ENCODE peak calls at places on chromosome 1, in eight cellular contexts. One of them, this sample, is unnamed.

GRCh38 chr1:235068155-235069121 is 60.2 kb downstream of the TOMM20 start:
- DNase-seq in right atrium auricular region: no peak
- DNase-seq in CD8-positive, alpha-beta T cell: no peak
- DNase-seq in endodermal cell: no peak
- DNase-seq in naive thymus-derived CD4-positive, alpha-beta T cell: no peak
- DNase-seq in adrenal gland: no peak
- DNase-seq in lung: peak; percentile 59
- DNase-seq in PC-3: peak; percentile 87
- DNase-seq in this sample: no peak

GRCh38 chr1:197199923-197200467 is 53.5 kb upstream of the ASPM start:
- DNase-seq in lung: no peak
- DNase-seq in endodermal cell: no peak
- DNase-seq in adrenal gland: no peak
- DNase-seq in right atrium auricular region: no peak
- DNase-seq in CD8-positive, alpha-beta T cell: no peak
- DNase-seq in PC-3: no peak
- DNase-seq in naive thymus-derived CD4-positive, alpha-beta T cell: peak; percentile 17
- DNase-seq in this sample: no peak

GRCh38 chr1:162538815-162539431 is 22.6 kb upstream of the UAP1 start:
- DNase-seq in right atrium auricular region: no peak
- DNase-seq in adrenal gland: no peak
- DNase-seq in naive thymus-derived CD4-positive, alpha-beta T cell: no peak
- DNase-seq in CD8-positive, alpha-beta T cell: no peak
- DNase-seq in lung: no peak
- DNase-seq in endodermal cell: no peak
- DNase-seq in PC-3: peak; percentile 95
- DNase-seq in this sample: no peak

GRCh38 chr1:80217377-80217986 is 1211.0 kb upstream of the ADGRL4 start:
- DNase-seq in PC-3: peak; percentile 73
- DNase-seq in adrenal gland: peak; percentile 66
- DNase-seq in naive thymus-derived CD4-positive, alpha-beta T cell: no peak
- DNase-seq in right atrium auricular region: no peak
- DNase-seq in lung: no peak
- DNase-seq in CD8-positive, alpha-beta T cell: no peak
- DNase-seq in endodermal cell: peak; percentile 44
- DNase-seq in this sample: peak; percentile 11

GRCh38 chr1:99751877-99752504 is 14.4 kb downstream of the FRRS1 start:
- DNase-seq in CD8-positive, alpha-beta T cell: no peak
- DNase-seq in lung: no peak
- DNase-seq in adrenal gland: no peak
- DNase-seq in naive thymus-derived CD4-positive, alpha-beta T cell: no peak
- DNase-seq in PC-3: no peak
- DNase-seq in right atrium auricular region: no peak
- DNase-seq in endodermal cell: no peak
- DNase-seq in this sample: no peak

GRCh38 chr1:170776777-170777176 is 112.8 kb downstream of the PRRX1 start:
- DNase-seq in lung: no peak
- DNase-seq in naive thymus-derived CD4-positive, alpha-beta T cell: no peak
- DNase-seq in PC-3: no peak
- DNase-seq in right atrium auricular region: no peak
- DNase-seq in CD8-positive, alpha-beta T cell: no peak
- DNase-seq in endodermal cell: no peak
- DNase-seq in adrenal gland: no peak
- DNase-seq in this sample: no peak

GRCh38 chr1:53135735-53136114 is 6.7 kb downstream of the SLC1A7 start:
- DNase-seq in right atrium auricular region: no peak
- DNase-seq in CD8-positive, alpha-beta T cell: no peak
- DNase-seq in lung: no peak
- DNase-seq in PC-3: peak; percentile 28
- DNase-seq in endodermal cell: no peak
- DNase-seq in naive thymus-derived CD4-positive, alpha-beta T cell: no peak
- DNase-seq in adrenal gland: peak; percentile 14
- DNase-seq in this sample: no peak

GRCh38 chr1:81606656-81607055 is 194.1 kb upstream of the ADGRL2 start:
- DNase-seq in adrenal gland: no peak
- DNase-seq in endodermal cell: no peak
- DNase-seq in right atrium auricular region: no peak
- DNase-seq in lung: no peak
- DNase-seq in PC-3: no peak
- DNase-seq in naive thymus-derived CD4-positive, alpha-beta T cell: no peak
- DNase-seq in CD8-positive, alpha-beta T cell: no peak
- DNase-seq in this sample: no peak

GRCh38 chr1:67948155-67949075 is 102.0 kb downstream of the DIRAS3 start:
- DNase-seq in PC-3: peak; percentile 13
- DNase-seq in adrenal gland: no peak
- DNase-seq in right atrium auricular region: no peak
- DNase-seq in naive thymus-derived CD4-positive, alpha-beta T cell: no peak
- DNase-seq in CD8-positive, alpha-beta T cell: no peak
- DNase-seq in lung: no peak
- DNase-seq in endodermal cell: no peak
- DNase-seq in this sample: no peak

GRCh38 chr1:58928514-58928913 is 144.7 kb upstream of the JUN start:
- DNase-seq in endodermal cell: peak; percentile 15
- DNase-seq in CD8-positive, alpha-beta T cell: no peak
- DNase-seq in right atrium auricular region: peak; percentile 30
- DNase-seq in adrenal gland: no peak
- DNase-seq in naive thymus-derived CD4-positive, alpha-beta T cell: no peak
- DNase-seq in PC-3: no peak
- DNase-seq in lung: no peak
- DNase-seq in this sample: no peak

GRCh38 chr1:209670441-209671082 is 4.7 kb upstream of the G0S2 start:
- DNase-seq in adrenal gland: no peak
- DNase-seq in endodermal cell: no peak
- DNase-seq in naive thymus-derived CD4-positive, alpha-beta T cell: no peak
- DNase-seq in CD8-positive, alpha-beta T cell: no peak
- DNase-seq in right atrium auricular region: no peak
- DNase-seq in PC-3: peak; percentile 94
- DNase-seq in lung: no peak
- DNase-seq in this sample: no peak

GRCh38 chr1:206608108-206608698 is 4.1 kb downstream of the EIF2D start:
- DNase-seq in PC-3: peak; percentile 68
- DNase-seq in lung: no peak
- DNase-seq in endodermal cell: peak; percentile 79
- DNase-seq in right atrium auricular region: no peak
- DNase-seq in naive thymus-derived CD4-positive, alpha-beta T cell: peak; percentile 56
- DNase-seq in adrenal gland: no peak
- DNase-seq in CD8-positive, alpha-beta T cell: peak; percentile 42
- DNase-seq in this sample: no peak

GRCh38 chr1:46513536-46513935 is 23.9 kb downstream of the DMBX1 start:
- DNase-seq in CD8-positive, alpha-beta T cell: no peak
- DNase-seq in PC-3: no peak
- DNase-seq in naive thymus-derived CD4-positive, alpha-beta T cell: no peak
- DNase-seq in adrenal gland: no peak
- DNase-seq in endodermal cell: no peak
- DNase-seq in right atrium auricular region: no peak
- DNase-seq in lung: no peak
- DNase-seq in this sample: no peak

GRCh38 chr1:42436794-42437458 is 18.9 kb downstream of the ZMYND12 start:
- DNase-seq in lung: no peak
- DNase-seq in right atrium auricular region: no peak
- DNase-seq in endodermal cell: no peak
- DNase-seq in adrenal gland: no peak
- DNase-seq in CD8-positive, alpha-beta T cell: no peak
- DNase-seq in naive thymus-derived CD4-positive, alpha-beta T cell: no peak
- DNase-seq in PC-3: no peak
- DNase-seq in this sample: no peak

GRCh38 chr1:147492207-147492606 is 49.1 kb upstream of the BCL9 start:
- DNase-seq in endodermal cell: no peak
- DNase-seq in lung: no peak
- DNase-seq in naive thymus-derived CD4-positive, alpha-beta T cell: no peak
- DNase-seq in CD8-positive, alpha-beta T cell: no peak
- DNase-seq in PC-3: peak; percentile 42
- DNase-seq in right atrium auricular region: no peak
- DNase-seq in adrenal gland: no peak
- DNase-seq in this sample: no peak

GRCh38 chr1:234546890-234547788 is 62.8 kb downstream of the IRF2BP2 start:
- DNase-seq in endodermal cell: no peak
- DNase-seq in CD8-positive, alpha-beta T cell: no peak
- DNase-seq in right atrium auricular region: no peak
- DNase-seq in adrenal gland: no peak
- DNase-seq in naive thymus-derived CD4-positive, alpha-beta T cell: no peak
- DNase-seq in lung: no peak
- DNase-seq in PC-3: no peak
- DNase-seq in this sample: no peak

GRCh38 chr1:187396226-187396625 is 567.5 kb downstream of the PLA2G4A start:
- DNase-seq in endodermal cell: peak; percentile 54
- DNase-seq in right atrium auricular region: no peak
- DNase-seq in lung: no peak
- DNase-seq in PC-3: no peak
- DNase-seq in naive thymus-derived CD4-positive, alpha-beta T cell: no peak
- DNase-seq in adrenal gland: no peak
- DNase-seq in CD8-positive, alpha-beta T cell: no peak
- DNase-seq in this sample: no peak

GRCh38 chr1:172637522-172637921 is 21.4 kb upstream of the FASLG start:
- DNase-seq in PC-3: peak; percentile 99
- DNase-seq in right atrium auricular region: no peak
- DNase-seq in naive thymus-derived CD4-positive, alpha-beta T cell: no peak
- DNase-seq in lung: no peak
- DNase-seq in endodermal cell: no peak
- DNase-seq in CD8-positive, alpha-beta T cell: no peak
- DNase-seq in adrenal gland: no peak
- DNase-seq in this sample: no peak

GRCh38 chr1:1013922-1014617 is 773 bp downstream of the ISG15 start:
- DNase-seq in CD8-positive, alpha-beta T cell: no peak
- DNase-seq in endodermal cell: peak; percentile 70
- DNase-seq in PC-3: peak; percentile 69
- DNase-seq in adrenal gland: no peak
- DNase-seq in naive thymus-derived CD4-positive, alpha-beta T cell: no peak
- DNase-seq in lung: no peak
- DNase-seq in right atrium auricular region: no peak
- DNase-seq in this sample: no peak

GRCh38 chr1:99507906-99508732 is 137.8 kb upstream of the PALMD start:
- DNase-seq in CD8-positive, alpha-beta T cell: no peak
- DNase-seq in naive thymus-derived CD4-positive, alpha-beta T cell: no peak
- DNase-seq in PC-3: no peak
- DNase-seq in adrenal gland: no peak
- DNase-seq in right atrium auricular region: no peak
- DNase-seq in lung: no peak
- DNase-seq in endodermal cell: no peak
- DNase-seq in this sample: no peak

GRCh38 chr1:59751801-59752200 is 62.9 kb upstream of the HOOK1 start:
- DNase-seq in endodermal cell: no peak
- DNase-seq in right atrium auricular region: no peak
- DNase-seq in naive thymus-derived CD4-positive, alpha-beta T cell: no peak
- DNase-seq in lung: no peak
- DNase-seq in PC-3: no peak
- DNase-seq in adrenal gland: no peak
- DNase-seq in CD8-positive, alpha-beta T cell: no peak
- DNase-seq in this sample: no peak

GRCh38 chr1:109757936-109758786 is 5.6 kb downstream of the EPS8L3 start:
- DNase-seq in endodermal cell: peak; percentile 23
- DNase-seq in lung: no peak
- DNase-seq in naive thymus-derived CD4-positive, alpha-beta T cell: no peak
- DNase-seq in adrenal gland: peak; percentile 24
- DNase-seq in CD8-positive, alpha-beta T cell: no peak
- DNase-seq in PC-3: no peak
- DNase-seq in right atrium auricular region: peak; percentile 36
- DNase-seq in this sample: no peak
- H3K4me1 ChIP-seq in endodermal cell: no peaks in the 10 kb centered on the region
- H3K4me1 ChIP-seq in lung: no peaks in the 10 kb centered on the region
- H3K4me1 ChIP-seq in naive thymus-derived CD4-positive, alpha-beta T cell: no peaks in the 10 kb centered on the region
- H3K4me1 ChIP-seq in adrenal gland: peaks cover 4% of the 10 kb centered on the region
- H3K4me1 ChIP-seq in CD8-positive, alpha-beta T cell: no peaks in the 10 kb centered on the region
- H3K4me1 ChIP-seq in PC-3: peaks cover 7% of the 10 kb centered on the region
- H3K4me1 ChIP-seq in right atrium auricular region: no peaks in the 10 kb centered on the region
- H3K4me1 ChIP-seq in this sample: no peaks in the 10 kb centered on the region

GRCh38 chr1:230158422-230159291 is 91.6 kb downstream of the GALNT2 start:
- DNase-seq in adrenal gland: peak; percentile 59
- DNase-seq in endodermal cell: peak; percentile 26
- DNase-seq in lung: no peak
- DNase-seq in right atrium auricular region: no peak
- DNase-seq in CD8-positive, alpha-beta T cell: no peak
- DNase-seq in PC-3: peak; percentile 91
- DNase-seq in naive thymus-derived CD4-positive, alpha-beta T cell: no peak
- DNase-seq in this sample: no peak
- H3K4me3 ChIP-seq in adrenal gland: no peak overlapping the region
- H3K4me3 ChIP-seq in endodermal cell: no peak overlapping the region
- H3K4me3 ChIP-seq in lung: no peak overlapping the region
- H3K4me3 ChIP-seq in right atrium auricular region: no peak overlapping the region
- H3K4me3 ChIP-seq in CD8-positive, alpha-beta T cell: no peak overlapping the region
- H3K4me3 ChIP-seq in PC-3: peak overlapping the region; percentile 6
- H3K4me3 ChIP-seq in naive thymus-derived CD4-positive, alpha-beta T cell: no peak overlapping the region
- H3K4me3 ChIP-seq in this sample: no peak overlapping the region

GRCh38 chr1:236978740-236979139 is 25.5 kb downstream of the MT1HL1 start:
- DNase-seq in PC-3: no peak
- DNase-seq in CD8-positive, alpha-beta T cell: no peak
- DNase-seq in endodermal cell: peak; percentile 17
- DNase-seq in lung: no peak
- DNase-seq in adrenal gland: no peak
- DNase-seq in right atrium auricular region: peak; percentile 7
- DNase-seq in naive thymus-derived CD4-positive, alpha-beta T cell: no peak
- DNase-seq in this sample: no peak

GRCh38 chr1:236983818-236984217 is 20.4 kb downstream of the MT1HL1 start:
- DNase-seq in endodermal cell: peak; percentile 9
- DNase-seq in lung: no peak
- DNase-seq in right atrium auricular region: no peak
- DNase-seq in CD8-positive, alpha-beta T cell: no peak
- DNase-seq in adrenal gland: no peak
- DNase-seq in PC-3: no peak
- DNase-seq in naive thymus-derived CD4-positive, alpha-beta T cell: no peak
- DNase-seq in this sample: no peak

GRCh38 chr1:236979149-236979890 is 24.9 kb downstream of the MT1HL1 start:
- DNase-seq in PC-3: no peak
- DNase-seq in adrenal gland: no peak
- DNase-seq in CD8-positive, alpha-beta T cell: no peak
- DNase-seq in naive thymus-derived CD4-positive, alpha-beta T cell: no peak
- DNase-seq in lung: no peak
- DNase-seq in right atrium auricular region: peak; percentile 44
- DNase-seq in endodermal cell: peak; percentile 17
- DNase-seq in this sample: no peak

GRCh38 chr1:236980673-236981072 is 23.6 kb downstream of the MT1HL1 start:
- DNase-seq in adrenal gland: no peak
- DNase-seq in naive thymus-derived CD4-positive, alpha-beta T cell: no peak
- DNase-seq in endodermal cell: peak; percentile 0
- DNase-seq in right atrium auricular region: no peak
- DNase-seq in CD8-positive, alpha-beta T cell: no peak
- DNase-seq in lung: no peak
- DNase-seq in PC-3: peak; percentile 29
- DNase-seq in this sample: no peak

DNA sequence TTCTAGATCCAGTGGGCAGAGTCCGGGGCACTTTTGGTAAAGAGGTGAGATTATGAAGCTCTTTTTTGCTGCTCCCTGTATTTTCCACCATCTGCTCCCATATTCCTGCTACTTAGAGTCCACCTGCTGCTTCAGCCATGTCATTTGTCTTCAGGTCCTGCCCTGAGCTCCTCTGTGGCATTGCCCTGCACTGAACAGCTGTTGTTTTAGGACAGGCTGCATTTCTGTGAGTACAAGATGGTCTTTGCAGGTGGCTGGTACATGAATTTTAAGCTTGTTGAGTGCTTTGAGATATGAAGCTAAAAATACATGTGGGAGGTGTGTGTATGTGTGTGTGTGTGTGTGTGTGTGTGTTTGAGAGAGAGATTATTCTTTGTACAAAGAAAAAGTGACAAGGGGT is 21.9 kb downstream of the MT1HL1 start:
- DNase-seq in lung: no peak
- DNase-seq in endodermal cell: peak; percentile 20
- DNase-seq in PC-3: no peak
- DNase-seq in CD8-positive, alpha-beta T cell: no peak
- DNase-seq in naive thymus-derived CD4-positive, alpha-beta T cell: no peak
- DNase-seq in right atrium auricular region: no peak
- DNase-seq in adrenal gland: no peak
- DNase-seq in this sample: no peak
- H3K27ac ChIP-seq in lung: no peak overlapping the region
- H3K27ac ChIP-seq in endodermal cell: no peak overlapping the region
- H3K27ac ChIP-seq in PC-3: no peak overlapping the region
- H3K27ac ChIP-seq in CD8-positive, alpha-beta T cell: no peak overlapping the region
- H3K27ac ChIP-seq in naive thymus-derived CD4-positive, alpha-beta T cell: no peak overlapping the region
- H3K27ac ChIP-seq in right atrium auricular region: peak overlapping the region; percentile 69
- H3K27ac ChIP-seq in adrenal gland: no peak overlapping the region
- H3K27ac ChIP-seq in this sample: no peak overlapping the region

GRCh38 chr1:117366982-117367768 is at the start of gene MAN1A2:
- DNase-seq in naive thymus-derived CD4-positive, alpha-beta T cell: peak; percentile 79
- DNase-seq in endodermal cell: peak; percentile 90
- DNase-seq in lung: peak; percentile 90
- DNase-seq in adrenal gland: peak; percentile 94
- DNase-seq in right atrium auricular region: peak; percentile 81
- DNase-seq in PC-3: peak; percentile 81
- DNase-seq in CD8-positive, alpha-beta T cell: peak; percentile 65
- DNase-seq in this sample: no peak
- H3K4me1 ChIP-seq in naive thymus-derived CD4-positive, alpha-beta T cell: peaks cover 42% of the 10 kb centered on the region
- H3K4me1 ChIP-seq in endodermal cell: no peaks in the 10 kb centered on the region
- H3K4me1 ChIP-seq in lung: peaks cover 3% of the 10 kb centered on the region
- H3K4me1 ChIP-seq in adrenal gland: peaks cover 62% of the 10 kb centered on the region
- H3K4me1 ChIP-seq in right atrium auricular region: peaks cover 62% of the 10 kb centered on the region
- H3K4me1 ChIP-seq in PC-3: peaks cover 40% of the 10 kb centered on the region
- H3K4me1 ChIP-seq in CD8-positive, alpha-beta T cell: peaks cover 52% of the 10 kb centered on the region
- H3K4me1 ChIP-seq in this sample: peaks cover 7% of the 10 kb centered on the region

This sample was measured in iPS DF 6.9.